ENCODE peak calls at places on chromosome 2, in seven cellular contexts. K is transverse colon, N is ovary, C is suprapubic skin, J is A549, F is tibial nerve, I is stomach. U is an unnamed sample.

GRCh38 chr2:149021761-149022160 is 16.7 kb upstream of the LYPD6B start:
- DNase-seq in K (no peak), N (no peak), I (no peak), C (no peak), J (no peak), F (no peak), U (no peak)

GRCh38 chr2:132668986-132669853 is 785 bp downstream of the LYPD1 start:
- DNase-seq in J (no peak), C (no peak), K (no peak), I (no peak), N (no peak), F (no peak), U (no peak)

GRCh38 chr2:11777066-11777782 is 30.8 kb downstream of the LPIN1 start:
- DNase-seq in K (no peak), J (no peak), F (peak), I (no peak), N (no peak), C (no peak), U (peak)

GRCh38 chr2:168135630-168136029 is 111.8 kb downstream of the STK39 start:
- DNase-seq in I (no peak), F (no peak), C (no peak), J (no peak), N (no peak), K (no peak), U (no peak)

GRCh38 chr2:19358242-19359020 is at the start of gene OSR1:
- DNase-seq in K (peak), C (peak), N (peak), J (peak), I (peak), F (no peak), U (peak)

GRCh38 chr2:42168459-42169099 is 574 bp upstream of the EML4 start:
- DNase-seq in K (no peak), I (no peak), F (no peak), J (no peak), C (no peak), N (no peak), U (no peak)

GRCh38 chr2:218368621-218369153 is 12.0 kb downstream of the CATIP start:
- DNase-seq in C (no peak), J (no peak), I (no peak), N (peak), K (peak), F (no peak), U (peak)

GRCh38 chr2:182447843-182448242 is 21.0 kb upstream of the PDE1A start:
- DNase-seq in F (no peak), J (no peak), I (no peak), C (no peak), N (no peak), K (no peak), U (no peak)

GRCh38 chr2:61554604-61555003 is 16.4 kb upstream of the XPO1 start:
- DNase-seq in K (no peak), J (no peak), F (no peak), I (no peak), N (no peak), C (no peak), U (no peak)

GRCh38 chr2:19861771-19862170 is 40.0 kb downstream of the TTC32 start:
- DNase-seq in J (no peak), F (no peak), I (no peak), N (no peak), K (no peak), C (no peak), U (no peak)

GRCh38 chr2:58271826-58272225 is 30.7 kb upstream of the FANCL start:
- DNase-seq in C (no peak), F (no peak), I (no peak), N (no peak), J (no peak), K (no peak), U (no peak)

GRCh38 chr2:168166902-168167510 is 80.4 kb downstream of the STK39 start:
- DNase-seq in K (no peak), N (no peak), F (no peak), J (no peak), I (no peak), C (no peak), U (no peak)

GRCh38 chr2:169828141-169828811 is 1.0 kb downstream of the UBR3 start:
- DNase-seq in I (no peak), F (no peak), C (no peak), J (no peak), N (no peak), K (peak), U (peak)

GRCh38 chr2:235949567-235950472 is 218.4 kb downstream of the GBX2 start:
- DNase-seq in K (no peak), F (no peak), N (no peak), J (no peak), C (no peak), I (no peak), U (peak)

GRCh38 chr2:171600126-171600525 is 77.9 kb downstream of the CYBRD1 start:
- DNase-seq in F (no peak), I (no peak), K (no peak), C (no peak), J (no peak), N (no peak), U (no peak)

GRCh38 chr2:132999421-132999820 is 329.4 kb upstream of the LYPD1 start:
- DNase-seq in F (no peak), J (no peak), K (no peak), C (no peak), N (no peak), I (no peak), U (no peak)

GRCh38 chr2:155997538-155997937 is 335.0 kb downstream of the NR4A2 start:
- DNase-seq in J (no peak), N (no peak), C (no peak), K (no peak), I (no peak), F (no peak), U (no peak)

GRCh38 chr2:195317533-195317932 is 339.5 kb upstream of the SLC39A10 start:
- DNase-seq in C (no peak), N (no peak), K (no peak), I (no peak), F (no peak), J (no peak), U (no peak)

GRCh38 chr2:182634386-182634785 is 81.7 kb upstream of the DNAJC10 start:
- DNase-seq in I (no peak), J (no peak), C (no peak), N (no peak), K (no peak), F (no peak), U (no peak)

GRCh38 chr2:193845604-193846003 is 1650.9 kb upstream of the TMEFF2 start:
- DNase-seq in F (no peak), K (no peak), I (no peak), N (no peak), J (no peak), C (no peak), U (no peak)

GRCh38 chr2:111192778-111193368 is 72.2 kb downstream of the BCL2L11 start:
- DNase-seq in J (no peak), N (no peak), I (no peak), K (no peak), C (no peak), F (no peak), U (no peak)

GRCh38 chr2:17800693-17801458 is 15.4 kb upstream of the MSGN1 start:
- DNase-seq in I (no peak), N (no peak), K (peak), F (no peak), J (no peak), C (no peak), U (no peak)

GRCh38 chr2:46565364-46565763 is 86.0 kb downstream of the TMEM247 start:
- DNase-seq in K (no peak), N (no peak), C (no peak), F (no peak), I (no peak), J (no peak), U (no peak)

GRCh38 chr2:181457741-181458425 is 697 bp downstream of the ITGA4 start:
- DNase-seq in J (no peak), K (peak), C (peak), N (peak), I (peak), F (peak), U (peak)

GRCh38 chr2:127656569-127657231 is 10.7 kb downstream of the GPR17 start:
- DNase-seq in J (no peak), C (no peak), I (no peak), N (no peak), K (no peak), F (no peak), U (peak)

GRCh38 chr2:23806201-23806600 is 120.7 kb downstream of the ATAD2B start:
- DNase-seq in J (no peak), C (no peak), I (no peak), K (no peak), F (no peak), N (no peak), U (no peak)

GRCh38 chr2:153477641-153478288 is 797 bp downstream of the RPRM start:
- DNase-seq in I (no peak), N (no peak), J (no peak), C (no peak), K (no peak), F (no peak), U (no peak)

GRCh38 chr2:46810195-46810594 is 105.4 kb downstream of the MCFD2 start:
- DNase-seq in C (no peak), N (no peak), J (no peak), K (no peak), F (no peak), I (no peak), U (no peak)

GRCh38 chr2:168427451-168427850 is 28.6 kb upstream of the CERS6 start:
- DNase-seq in K (no peak), N (no peak), I (no peak), C (no peak), J (no peak), F (no peak), U (no peak)

GRCh38 chr2:239609162-239609561 is 208.3 kb upstream of the HDAC4 start:
- DNase-seq in N (no peak), C (no peak), F (no peak), I (no peak), K (no peak), J (no peak), U (peak)

GRCh38 chr2:63050186-63050915 is at the start of gene OTX1:
- DNase-seq in K (peak), F (no peak), J (peak), I (peak), N (peak), C (no peak), U (peak)

GRCh38 chr2:40197121-40197520 is 254.8 kb downstream of the SLC8A1 start:
- DNase-seq in N (no peak), F (no peak), C (no peak), I (no peak), J (no peak), K (no peak), U (no peak)
- TF ChIP-seq EP300 in N (no peak), F (no peak), C (no peak), I (no peak), J (no peak), K (no peak), U (no peak)

GRCh38 chr2:229921892-229922448 is at the start of gene TRIP12:
- DNase-seq in K (peak), N (peak), C (peak), I (peak), J (peak), F (peak), U (peak)
- TF ChIP-seq EP300 in K (no peak), N (no peak), C (no peak), I (no peak), J (no peak), F (peak), U (no peak)

GRCh38 chr2:187403568-187404260 is 44.3 kb downstream of the CALCRL start:
- DNase-seq in C (no peak), N (no peak), I (no peak), K (no peak), F (no peak), J (no peak), U (no peak)

GRCh38 chr2:187395276-187396015 is 52.6 kb downstream of the CALCRL start:
- DNase-seq in C (no peak), F (no peak), I (no peak), J (no peak), K (no peak), N (no peak), U (no peak)

GRCh38 chr2:187397870-187398269 is 50.2 kb downstream of the CALCRL start:
- DNase-seq in I (no peak), F (no peak), N (no peak), K (no peak), C (no peak), J (no peak), U (no peak)
- TF ChIP-seq EP300 in I (no peak), F (no peak), N (no peak), K (no peak), C (no peak), J (no peak), U (no peak)

GRCh38 chr2:177909962-177910361 is 162.6 kb downstream of the PDE11A start:
- DNase-seq in C (no peak), I (no peak), N (no peak), F (no peak), J (no peak), K (no peak), U (no peak)

GRCh38 chr2:177908182-177908581 is 164.4 kb downstream of the PDE11A start:
- DNase-seq in J (no peak), N (no peak), I (no peak), F (no peak), C (no peak), K (no peak), U (no peak)

GRCh38 chr2:177906041-177906718 is 166.4 kb downstream of the PDE11A start:
- DNase-seq in J (peak), I (peak), K (peak), N (peak), F (peak), C (no peak), U (no peak)

GRCh38 chr2:177905640-177906039 is 166.9 kb downstream of the PDE11A start:
- DNase-seq in I (no peak), N (no peak), C (no peak), J (no peak), K (no peak), F (no peak), U (no peak)

DNA sequence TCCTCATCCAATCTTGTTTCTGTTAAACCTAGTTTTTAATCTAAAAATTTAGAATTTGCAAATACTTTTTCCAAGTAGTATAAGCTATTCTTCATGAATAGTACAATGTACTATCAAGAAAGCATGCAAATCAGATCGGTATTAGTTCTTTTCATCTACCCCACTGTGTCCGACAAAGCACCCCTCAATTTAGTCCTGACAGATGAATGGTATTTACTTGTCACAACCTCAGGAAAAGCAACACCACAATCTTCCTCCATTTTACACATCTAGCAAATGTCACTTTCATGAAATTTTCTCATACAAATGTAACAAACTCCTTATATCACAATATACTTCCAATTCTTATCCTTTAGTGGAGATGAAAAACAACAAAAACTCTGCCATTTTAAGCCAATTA is 163.8 kb downstream of the PDE11A start:
- DNase-seq in F (no peak), N (no peak), J (no peak), K (no peak), I (no peak), C (no peak), U (no peak)
- TF ChIP-seq EP300 in F (no peak), N (no peak), J (no peak), K (no peak), I (no peak), C (no peak), U (no peak)

U was measured in sigmoid colon.